ENCODE peak calls at places on chromosomes 2 and 18, in five cellular contexts. Q is fibroblast of mammary gland, Y is A673, S is GM06990, I is WTC11. D is an unnamed sample.

GRCh38 chr18:2978626-2979025 is 34.3 kb downstream of the LPIN2 start:
- DNase-seq in Y (no peak), I (no peak), S (no peak), Q (peak), D (no peak)

GRCh38 chr2:100527420-100528015 is 35.3 kb upstream of the PDCL3 start:
- DNase-seq in Y (no peak), I (no peak), Q (no peak), S (no peak), D (no peak)

GRCh38 chr2:95385570-95385984 is 16.9 kb upstream of the FAHD2A start:
- DNase-seq in S (no peak), Y (no peak), Q (no peak), I (no peak), D (no peak)

GRCh38 chr2:46780411-46780800 is 135.2 kb downstream of the MCFD2 start:
- DNase-seq in Q (no peak), Y (no peak), S (no peak), I (no peak), D (no peak)

GRCh38 chr18:7784171-7784570 is 217.1 kb downstream of the PTPRM start:
- DNase-seq in Q (no peak), I (no peak), Y (no peak), S (no peak), D (no peak)

GRCh38 chr2:5188636-5189035 is 503.5 kb upstream of the SOX11 start:
- DNase-seq in Q (no peak), I (no peak), S (no peak), Y (peak), D (no peak)

GRCh38 chr2:3642521-3643215 is 15.3 kb upstream of the ALLC start:
- DNase-seq in Y (no peak), S (no peak), I (no peak), Q (no peak), D (no peak)

GRCh38 chr2:188949046-188949818 is 24.9 kb upstream of the COL3A1 start:
- DNase-seq in Q (no peak), I (no peak), S (no peak), Y (no peak), D (no peak)

GRCh38 chr2:192286093-192286701 is 91.5 kb upstream of the TMEFF2 start:
- DNase-seq in I (no peak), Q (peak), Y (peak), S (no peak), D (no peak)
- TF ChIP-seq CTCF in I (no peak), Q (peak), Y (peak), S (peak), D (peak)

DNA sequence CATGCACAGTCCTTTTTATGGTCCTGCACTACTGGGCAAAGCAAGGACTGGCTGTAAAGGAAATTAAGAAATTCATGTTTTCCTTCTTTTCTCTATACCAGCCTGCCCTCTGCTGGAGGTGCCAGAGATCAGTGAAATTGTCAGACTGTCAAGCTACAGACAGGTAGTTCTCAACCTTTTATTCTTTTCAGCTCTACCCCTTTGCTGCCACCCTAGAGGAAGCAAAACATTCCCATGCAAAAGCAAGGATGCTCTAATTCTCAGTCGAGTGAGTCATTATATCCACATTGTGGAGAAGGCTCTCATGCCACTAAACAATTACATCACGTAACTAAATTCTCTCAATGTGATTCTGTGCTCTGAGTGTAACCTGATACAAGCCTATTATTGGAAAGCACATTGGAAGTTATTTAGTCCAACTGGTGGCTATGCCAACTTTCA is 25.0 kb upstream of the RAPGEF4 start:
- DNase-seq in Q (peak), Y (peak), S (no peak), I (peak), D (peak)
- TF ChIP-seq CTCF in Q (peak), Y (peak), S (peak), I (peak), D (peak)

DNA sequence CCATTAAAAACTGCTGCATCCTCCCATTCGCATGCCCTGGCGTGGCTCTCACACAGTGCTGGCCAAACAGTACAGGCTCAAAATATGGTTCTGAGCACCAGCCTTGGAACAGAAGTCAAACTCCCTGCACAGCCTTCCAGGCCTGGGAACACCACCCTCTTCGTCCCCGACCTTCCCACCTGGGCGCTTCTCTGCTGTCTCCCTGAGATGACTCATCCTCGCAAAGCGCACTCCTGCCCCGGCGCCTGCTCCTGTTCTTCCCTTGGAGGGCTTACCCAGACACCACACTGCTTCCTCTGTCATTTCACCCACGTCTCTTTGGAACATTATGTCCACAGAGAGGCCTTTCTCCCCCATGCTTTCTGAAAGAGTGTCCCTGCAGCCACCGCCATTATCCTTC is 172.7 kb downstream of the L3MBTL4 start:
- DNase-seq in Q (no peak), Y (no peak), I (no peak), S (no peak), D (no peak)
- TF ChIP-seq CTCF in Q (no peak), Y (no peak), I (no peak), S (no peak), D (no peak)

DNA sequence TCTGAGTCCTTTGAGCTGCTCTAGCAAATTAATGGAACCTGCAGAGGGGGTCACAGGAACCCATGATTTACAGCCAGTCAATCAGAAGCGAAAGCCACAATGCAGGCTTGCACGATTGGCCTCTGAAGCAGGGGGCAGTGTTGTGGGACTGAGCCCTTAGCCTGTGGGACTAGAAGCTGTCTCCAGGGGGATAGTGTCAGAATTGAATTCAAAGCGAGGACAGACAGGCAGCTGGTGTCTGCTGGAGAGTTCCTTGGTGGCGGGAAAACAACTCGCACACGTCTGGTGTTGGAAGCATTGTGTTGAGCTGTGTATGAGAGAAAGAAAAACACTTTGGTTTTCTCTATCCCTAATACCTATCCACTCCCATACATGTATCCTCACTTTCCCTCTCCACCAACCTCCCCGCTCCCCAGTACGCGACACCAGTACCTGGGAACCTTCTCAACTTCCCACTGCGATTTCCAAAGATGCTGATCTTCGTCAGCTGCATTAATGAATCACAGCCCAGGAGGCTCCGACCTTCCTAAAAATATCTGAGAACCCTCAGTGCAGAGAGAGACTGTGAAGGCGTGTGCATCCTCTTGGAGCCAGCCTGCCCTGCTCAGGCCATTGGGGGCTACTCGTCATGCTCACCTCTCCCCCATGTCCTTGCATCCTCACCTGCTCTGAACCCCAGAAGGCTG is 88.2 kb downstream of the HS1BP3 start:
- DNase-seq in I (peak), Y (peak), Q (peak), S (no peak), D (no peak)
- TF ChIP-seq CTCF in I (no peak), Y (no peak), Q (peak), S (peak), D (no peak)

DNA sequence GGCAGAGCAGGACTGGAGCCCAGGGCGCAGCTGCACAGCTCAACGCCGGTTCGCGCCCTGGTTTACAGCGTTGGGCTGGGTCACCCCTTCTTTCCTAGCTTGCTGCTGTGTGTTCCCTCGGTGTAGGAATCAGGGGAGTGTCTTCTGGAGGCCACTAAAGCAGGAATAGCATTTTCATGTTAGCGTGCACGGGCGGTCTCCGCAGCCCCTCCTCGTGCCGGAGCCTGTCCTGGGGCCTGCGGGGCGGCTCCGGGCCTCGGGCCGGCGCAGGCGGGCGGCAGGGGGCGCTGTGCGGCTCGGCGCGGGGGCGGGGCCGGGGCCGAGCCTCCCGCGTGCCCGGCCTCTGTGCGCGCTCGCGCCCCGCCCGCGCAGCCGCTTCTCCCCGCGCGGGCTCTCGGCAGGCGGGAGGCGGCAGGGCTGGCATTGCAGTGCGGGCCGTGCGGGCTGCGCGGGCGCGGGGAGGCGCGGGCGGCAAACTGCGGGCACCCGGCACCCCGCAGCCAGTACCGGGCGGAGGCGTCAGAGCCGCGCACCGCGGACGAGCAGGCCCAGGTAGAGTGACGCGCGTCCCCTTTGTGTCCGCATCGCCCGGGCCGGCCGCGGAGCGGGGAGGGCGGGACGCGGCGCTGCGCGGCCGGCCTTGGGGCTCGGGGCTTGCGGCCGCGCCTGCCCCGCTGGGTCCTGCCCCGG is at the start of gene RNF144A:
- DNase-seq in S (peak), I (peak), Y (peak), Q (peak), D (peak)
- TF ChIP-seq CTCF in S (peak), I (peak), Y (peak), Q (no peak), D (peak)